ENCODE peak calls at places on chromosomes 3 and 15, in four cellular contexts. Q is GM23248, K is MM.1S, P is HepG2. O is an unnamed sample.

GRCh38 chr3:25293736-25294135 is 134.3 kb upstream of the RARB start:
- DNase-seq in Q (no peak), K (no peak), P (no peak), O (peak)

GRCh38 chr15:41899854-41900442 is 6.1 kb upstream of the SPTBN5 start:
- DNase-seq in Q (no peak), K (no peak), P (no peak), O (no peak)

GRCh38 chr3:43286886-43287301 is 554 bp downstream of the SNRK start:
- DNase-seq in Q (peak), K (peak), P (no peak), O (peak)

GRCh38 chr15:35669021-35669420 is 123.1 kb upstream of the DPH6 start:
- DNase-seq in Q (no peak), K (no peak), P (no peak), O (no peak)

GRCh38 chr3:177959188-177959587 is 577.0 kb upstream of the KCNMB2 start:
- DNase-seq in Q (no peak), K (no peak), P (no peak), O (no peak)

GRCh38 chr3:16303037-16303436 is 38.0 kb downstream of the OXNAD1 start:
- DNase-seq in Q (no peak), K (no peak), P (no peak), O (no peak)

GRCh38 chr3:59258591-59258990 is 208.8 kb upstream of the CFAP20DC start:
- DNase-seq in Q (no peak), K (no peak), P (no peak), O (no peak)

GRCh38 chr3:65952842-65953241 is 85.9 kb downstream of the MAGI1 start:
- DNase-seq in Q (no peak), K (no peak), P (no peak), O (no peak)

GRCh38 chr3:72295974-72296450 is 511.1 kb upstream of the PROK2 start:
- DNase-seq in Q (no peak), K (no peak), P (no peak), O (no peak)

GRCh38 chr3:133815386-133815785 is 9.8 kb downstream of the SRPRB start:
- DNase-seq in Q (no peak), K (no peak), P (no peak), O (no peak)

GRCh38 chr3:119033393-119034255 is 1.0 kb downstream of the IGSF11 start:
- DNase-seq in Q (no peak), K (no peak), P (no peak), O (no peak)

GRCh38 chr3:71129611-71130515 is 453.7 kb downstream of the FOXP1 start:
- DNase-seq in Q (no peak), K (peak), P (no peak), O (no peak)

GRCh38 chr15:100920516-100921135 is 1.5 kb downstream of the LRRK1 start:
- DNase-seq in Q (no peak), K (no peak), P (no peak), O (peak)

GRCh38 chr3:150682819-150683218 is 20.9 kb downstream of the ERICH6 start:
- DNase-seq in Q (no peak), K (no peak), P (no peak), O (no peak)

GRCh38 chr3:152047465-152047864 is 174.0 kb downstream of the SUCNR1 start:
- DNase-seq in Q (peak), K (no peak), P (no peak), O (no peak)

GRCh38 chr15:43185161-43186002 is at the start of gene CCNDBP1:
- DNase-seq in Q (peak), K (peak), P (peak), O (peak)

GRCh38 chr3:160035757-160036156 is 47.1 kb downstream of the IL12A start:
- DNase-seq in Q (peak), K (no peak), P (no peak), O (no peak)

GRCh38 chr3:40170395-40170794 is 139.1 kb upstream of the EIF1B start:
- DNase-seq in Q (no peak), K (peak), P (no peak), O (no peak)

GRCh38 chr15:22786868-22787698 is 639 bp downstream of the NIPA1 start:
- DNase-seq in Q (peak), K (peak), P (peak), O (peak)

GRCh38 chr15:28977377-28978010 is 91.7 kb downstream of the APBA2 start:
- DNase-seq in Q (peak), K (no peak), P (no peak), O (peak)

GRCh38 chr15:85047271-85047948 is 65.8 kb downstream of the PDE8A start:
- DNase-seq in Q (peak), K (no peak), P (peak), O (no peak)

GRCh38 chr15:63107895-63108546 is 13.6 kb upstream of the LACTB start:
- DNase-seq in Q (peak), K (no peak), P (peak), O (no peak)

GRCh38 chr3:172859035-172859434 is 108.5 kb downstream of the ECT2 start:
- DNase-seq in Q (no peak), K (no peak), P (no peak), O (peak)

GRCh38 chr3:195045481-195045880 is 225.5 kb downstream of the XXYLT1 start:
- DNase-seq in Q (no peak), K (no peak), P (no peak), O (no peak)

GRCh38 chr3:11465744-11466611 is 177.7 kb downstream of the VGLL4 start:
- DNase-seq in Q (peak), K (no peak), P (no peak), O (no peak)

GRCh38 chr15:48307586-48307985 is 23.6 kb upstream of the DUT start:
- DNase-seq in Q (no peak), K (no peak), P (no peak), O (no peak)

GRCh38 chr15:92650256-92650655 is 5.3 kb downstream of the FAM174B start:
- DNase-seq in Q (no peak), K (no peak), P (no peak), O (no peak)

GRCh38 chr3:32226875-32227500 is 11.5 kb upstream of the CMTM8 start:
- DNase-seq in Q (peak), K (no peak), P (no peak), O (no peak)

GRCh38 chr15:78059110-78059839 is 18.2 kb downstream of the TBC1D2B start:
- DNase-seq in Q (peak), K (no peak), P (no peak), O (no peak)

GRCh38 chr3:90016492-90017065 is 909.2 kb downstream of the EPHA3 start:
- DNase-seq in Q (no peak), K (no peak), P (no peak), O (no peak)

GRCh38 chr3:44058022-44058867 is 183.4 kb upstream of the TOPAZ1 start:
- DNase-seq in Q (peak), K (peak), P (no peak), O (no peak)

GRCh38 chr15:68504721-68505090 is 72.7 kb upstream of the ITGA11 start:
- DNase-seq in Q (no peak), K (no peak), P (no peak), O (no peak)

GRCh38 chr15:63166219-63166618 is 8.9 kb upstream of the RPS27L start:
- DNase-seq in Q (peak), K (peak), P (no peak), O (no peak)

GRCh38 chr15:35376701-35377100 is 169.3 kb downstream of the DPH6 start:
- DNase-seq in Q (no peak), K (no peak), P (no peak), O (no peak)

GRCh38 chr3:9898467-9899229 is 4.0 kb upstream of the IL17RE start:
- DNase-seq in Q (no peak), K (no peak), P (peak), O (no peak)

DNA sequence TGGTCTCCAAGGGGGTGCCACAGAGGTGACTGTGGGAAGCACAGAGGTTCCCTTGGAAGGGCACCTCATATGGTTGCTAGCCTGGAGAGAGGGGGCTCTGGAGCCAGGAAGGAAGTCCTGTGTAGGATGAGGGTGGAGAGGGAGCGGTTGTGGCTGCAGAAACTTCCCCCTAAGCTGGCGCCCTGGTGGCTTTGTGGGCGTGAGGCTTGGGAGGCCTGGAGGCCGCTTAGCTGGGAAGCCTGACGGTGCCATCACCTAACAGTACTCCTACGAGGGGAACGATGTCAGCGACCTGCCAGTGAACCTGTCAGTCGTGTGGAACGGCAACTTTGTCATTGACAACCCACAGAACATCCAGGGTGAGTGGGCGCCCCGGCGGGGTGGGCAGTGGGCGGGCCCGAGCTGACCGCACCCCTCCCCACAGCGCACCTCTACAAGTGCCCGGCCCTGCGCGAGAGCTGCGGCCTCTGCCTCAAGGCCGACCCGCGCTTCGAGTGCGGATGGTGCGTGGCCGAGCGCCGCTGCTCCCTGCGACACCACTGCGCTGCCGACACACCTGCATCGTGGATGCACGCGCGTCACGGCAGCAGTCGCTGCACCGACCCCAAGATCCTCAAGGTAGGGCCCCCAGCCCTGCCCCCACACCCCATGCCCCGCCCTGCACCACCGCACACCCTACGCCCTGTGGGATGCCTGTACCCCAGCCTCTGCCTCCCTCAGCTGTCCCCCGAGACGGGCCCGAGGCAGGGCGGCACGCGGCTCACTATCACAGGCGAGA is 31.0 kb downstream of the PLXNA1 start:
- DNase-seq in Q (no peak), K (no peak), P (no peak), O (no peak)
- H3K4me2 ChIP-seq in Q (no peak), K (no peak), P (no peak), O (no peak)

GRCh38 chr15:99250001-99250400 is 620 bp upstream of the TTC23 start:
- DNase-seq in Q (peak), K (no peak), P (no peak), O (no peak)
- H3K9ac ChIP-seq in Q (peak), K (no peak), P (peak), O (peak)

GRCh38 chr3:140298043-140298442 is 363.1 kb downstream of the CLSTN2 start:
- DNase-seq in Q (no peak), K (no peak), P (no peak), O (no peak)

GRCh38 chr3:140296796-140297352 is 361.9 kb downstream of the CLSTN2 start:
- DNase-seq in Q (peak), K (no peak), P (peak), O (no peak)

GRCh38 chr3:140294058-140294457 is 359.1 kb downstream of the CLSTN2 start:
- DNase-seq in Q (no peak), K (no peak), P (no peak), O (no peak)

GRCh38 chr3:140303875-140304274 is 368.9 kb downstream of the CLSTN2 start:
- DNase-seq in Q (no peak), K (no peak), P (no peak), O (no peak)

GRCh38 chr3:140298569-140299070 is 363.6 kb downstream of the CLSTN2 start:
- DNase-seq in Q (no peak), K (no peak), P (no peak), O (peak)
- H3K4me2 ChIP-seq in Q (no peak), K (no peak), P (no peak), O (no peak)

GRCh38 chr3:109338322-109338721 is 976 bp upstream of the DPPA4 start:
- DNase-seq in Q (no peak), K (no peak), P (no peak), O (no peak)

GRCh38 chr3:109336272-109336957 is 931 bp downstream of the DPPA4 start:
- DNase-seq in Q (peak), K (no peak), P (no peak), O (peak)

GRCh38 chr3:109337393-109337792 is at the start of gene DPPA4:
- DNase-seq in Q (no peak), K (no peak), P (no peak), O (peak)

GRCh38 chr3:109339714-109340648 is 2.6 kb upstream of the DPPA4 start:
- DNase-seq in Q (no peak), K (no peak), P (no peak), O (no peak)

GRCh38 chr3:109339186-109339585 is 1.8 kb upstream of the DPPA4 start:
- DNase-seq in Q (no peak), K (no peak), P (no peak), O (no peak)
- H3K9ac ChIP-seq in Q (no peak), K (no peak), P (no peak), O (no peak)

GRCh38 chr3:189303584-189303983 is 131.8 kb downstream of the TPRG1 start:
- DNase-seq in Q (no peak), K (no peak), P (no peak), O (no peak)
- H3K4me2 ChIP-seq in Q (no peak), K (no peak), P (no peak), O (no peak)

GRCh38 chr15:58923696-58924300 is 9.7 kb downstream of the SLTM start:
- DNase-seq in Q (peak), K (no peak), P (no peak), O (no peak)

GRCh38 chr15:58926823-58927222 is 6.7 kb downstream of the SLTM start:
- DNase-seq in Q (no peak), K (no peak), P (no peak), O (no peak)

GRCh38 chr15:58921267-58921666 is 12.2 kb downstream of the SLTM start:
- DNase-seq in Q (no peak), K (no peak), P (no peak), O (no peak)

GRCh38 chr15:58924326-58924725 is 9.2 kb downstream of the SLTM start:
- DNase-seq in Q (peak), K (no peak), P (no peak), O (no peak)

DNA sequence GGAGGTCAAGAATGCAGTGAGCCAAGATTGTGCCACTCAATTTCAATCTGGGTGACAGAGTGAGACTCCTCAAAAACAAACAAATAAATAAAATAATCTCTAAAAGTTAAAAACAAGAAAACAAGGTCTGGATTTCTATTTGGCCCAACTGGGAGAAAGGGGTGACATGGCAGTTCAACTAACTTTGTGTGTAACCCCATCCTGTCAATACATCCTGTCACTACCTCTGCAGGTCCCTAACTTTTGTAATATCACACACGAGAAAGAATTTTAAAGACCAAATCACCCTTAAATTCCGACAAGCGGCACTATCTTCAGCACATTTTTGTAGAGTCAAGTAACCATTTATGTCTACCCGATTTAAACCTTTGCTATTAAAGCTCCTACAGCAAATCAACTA is 10.2 kb downstream of the SLTM start:
- DNase-seq in Q (no peak), K (no peak), P (no peak), O (no peak)
- H3K9ac ChIP-seq in Q (peak), K (no peak), P (no peak), O (no peak)

GRCh38 chr3:186427627-186428026 is 65.6 kb upstream of the DGKG start:
- DNase-seq in Q (no peak), K (peak), P (no peak), O (no peak)
- H3K4me2 ChIP-seq in Q (no peak), K (no peak), P (no peak), O (no peak)